ENCODE peak calls at places on chromosomes 7 and 10, in nine cellular contexts. N is fibroblast of pulmonary artery, L is fibroblast of lung, R is cardiac muscle cell, G is GM12865, M is MCF 10A, J is mammary epithelial cell, O is pancreas, X is colonic mucosa. F is an unnamed sample.

GRCh38 chr10:70370766-70371165 is 11.7 kb downstream of the LRRC20 start:
- DNase-seq in N (no peak), L (no peak), R (no peak), G (no peak), M (no peak), J (no peak), O (no peak), X (no peak), F (no peak)

GRCh38 chr10:82850166-82850565 is 975.2 kb downstream of the NRG3 start:
- DNase-seq in N (no peak), L (no peak), R (no peak), G (no peak), M (no peak), J (no peak), O (no peak), X (no peak), F (no peak)

GRCh38 chr7:16590424-16590823 is 55.1 kb downstream of the ANKMY2 start:
- DNase-seq in N (no peak), L (no peak), R (no peak), G (no peak), M (peak), J (no peak), O (no peak), X (no peak), F (no peak)

GRCh38 chr10:76885815-76886214 is 751.8 kb downstream of the KCNMA1 start:
- DNase-seq in N (no peak), L (peak), R (no peak), G (no peak), M (no peak), J (no peak), O (no peak), X (no peak), F (no peak)

GRCh38 chr7:44973610-44974401 is 5.0 kb downstream of the MYO1G start:
- DNase-seq in N (peak), L (no peak), R (peak), G (no peak), M (peak), J (no peak), O (peak), X (peak), F (no peak)

GRCh38 chr10:100917071-100917470 is 4.3 kb downstream of the SLF2 start:
- DNase-seq in N (no peak), L (no peak), R (no peak), G (no peak), M (no peak), J (no peak), O (no peak), X (no peak), F (no peak)

GRCh38 chr10:117167346-117168134 is 29.5 kb upstream of the VAX1 start:
- DNase-seq in N (no peak), L (no peak), R (no peak), G (no peak), M (no peak), J (no peak), O (no peak), X (no peak), F (no peak)

GRCh38 chr7:5450549-5451327 is 27.1 kb upstream of the TNRC18 start:
- DNase-seq in N (peak), L (peak), R (peak), G (peak), M (peak), J (no peak), O (peak), X (peak), F (no peak)

GRCh38 chr7:105621617-105622016 is 40.3 kb upstream of the EFCAB10 start:
- DNase-seq in N (peak), L (peak), R (peak), G (no peak), M (no peak), J (no peak), O (no peak), X (no peak), F (no peak)

GRCh38 chr7:133770863-133771492 is 356.2 kb upstream of the LRGUK start:
- DNase-seq in N (peak), L (peak), R (peak), G (no peak), M (peak), J (peak), O (no peak), X (no peak), F (no peak)

DNA sequence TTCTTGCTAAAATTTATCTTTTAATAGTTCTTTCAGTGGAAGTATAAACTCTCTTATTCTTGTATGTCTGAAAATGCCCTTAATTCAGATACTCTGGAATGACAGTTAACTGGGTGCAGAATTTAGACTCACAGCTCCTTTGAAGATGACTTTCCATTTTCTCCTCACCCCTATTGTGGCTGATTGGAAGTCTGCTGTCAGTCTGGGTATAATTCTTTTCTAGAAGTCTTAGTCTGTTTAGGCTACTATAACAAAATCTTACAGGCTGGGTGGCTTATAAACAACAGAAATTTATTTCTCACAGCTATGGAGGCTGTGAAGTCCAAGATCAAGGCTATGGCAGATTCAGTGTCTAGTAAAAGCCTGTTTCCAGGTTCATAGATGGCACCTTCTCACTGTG is 145.2 kb upstream of the GDF10 start:
- DNase-seq in N (no peak), L (no peak), R (no peak), G (no peak), M (peak), J (no peak), O (no peak), X (no peak), F (no peak)
- TF ChIP-seq CTCF in N (no peak), L (no peak), R (no peak), G (no peak), M (no peak), J (no peak), O (no peak), X (no peak), F (no peak)

DNA sequence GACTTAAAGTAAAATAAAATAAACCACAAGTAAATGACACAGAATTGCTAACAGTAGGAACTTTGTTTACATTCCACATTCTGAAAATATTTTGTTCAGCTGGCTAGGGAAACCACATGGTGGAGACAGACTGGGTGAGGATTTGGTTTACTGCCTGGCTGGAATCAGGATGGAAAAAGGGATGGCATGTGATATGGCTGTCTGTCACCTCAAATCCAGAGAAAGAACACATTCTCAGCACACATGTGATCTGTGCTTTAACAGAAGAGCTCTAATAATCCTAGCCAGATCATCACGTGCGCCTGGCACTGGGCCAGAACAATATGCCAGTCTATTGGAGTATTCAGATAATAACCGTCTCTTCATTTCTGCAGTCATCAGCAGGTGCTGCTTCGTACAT is 90.9 kb upstream of the PIP4K2A start:
- DNase-seq in N (peak), L (peak), R (peak), G (no peak), M (no peak), J (no peak), O (peak), X (no peak), F (no peak)
- TF ChIP-seq CTCF in N (no peak), L (peak), R (peak), G (no peak), M (no peak), J (no peak), O (no peak), X (no peak), F (no peak)

DNA sequence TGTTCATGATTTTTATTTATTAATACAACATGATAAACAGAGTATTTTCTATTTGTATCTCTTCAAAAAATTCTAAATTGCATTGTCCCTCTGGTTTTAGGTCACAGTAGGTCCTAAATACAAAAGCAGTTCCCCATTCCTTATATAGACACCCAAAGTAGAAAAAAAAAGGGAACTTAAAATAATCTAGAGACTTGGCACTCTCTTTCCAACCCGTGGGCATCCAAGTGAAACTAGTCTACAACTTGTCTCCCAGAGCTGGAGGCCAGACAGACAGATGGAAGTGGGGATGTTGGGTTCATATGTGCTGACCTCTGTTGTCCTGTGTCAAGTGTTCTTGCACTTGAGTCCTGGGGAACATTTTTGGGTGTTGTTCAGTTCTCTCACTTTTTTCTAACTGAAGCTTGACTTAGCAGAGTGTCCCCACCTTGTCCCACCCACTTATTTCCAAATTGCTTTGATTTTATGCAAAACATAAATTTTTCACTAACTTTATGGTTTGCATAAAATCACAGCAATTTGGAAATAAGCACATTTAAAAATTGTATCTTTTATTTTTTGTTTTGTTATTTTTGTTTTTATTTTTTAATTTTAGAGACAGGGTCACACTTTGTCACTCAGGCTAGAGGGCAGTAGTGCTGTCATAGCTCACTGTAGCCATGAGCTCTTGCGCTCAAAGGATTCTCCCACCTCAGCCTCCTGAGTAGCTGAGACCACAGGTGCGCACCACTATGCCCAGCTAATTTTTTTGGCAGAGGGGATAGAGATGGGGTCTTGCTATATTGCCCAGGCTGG is 43.0 kb downstream of the APBB1IP start:
- DNase-seq in N (no peak), L (no peak), R (no peak), G (peak), M (no peak), J (no peak), O (no peak), X (no peak), F (no peak)
- TF ChIP-seq CTCF in N (no peak), L (no peak), R (no peak), G (peak), M (no peak), J (no peak), O (no peak), X (no peak), F (no peak)

GRCh38 chr7:123749537-123749857 is 694 bp upstream of the WASL start:
- DNase-seq in N (peak), L (no peak), R (peak), G (no peak), M (peak), J (peak), O (no peak), X (peak), F (no peak)
- TF ChIP-seq CTCF in N (peak), L (peak), R (peak), G (no peak), M (no peak), J (peak), O (no peak), X (no peak), F (no peak)

DNA sequence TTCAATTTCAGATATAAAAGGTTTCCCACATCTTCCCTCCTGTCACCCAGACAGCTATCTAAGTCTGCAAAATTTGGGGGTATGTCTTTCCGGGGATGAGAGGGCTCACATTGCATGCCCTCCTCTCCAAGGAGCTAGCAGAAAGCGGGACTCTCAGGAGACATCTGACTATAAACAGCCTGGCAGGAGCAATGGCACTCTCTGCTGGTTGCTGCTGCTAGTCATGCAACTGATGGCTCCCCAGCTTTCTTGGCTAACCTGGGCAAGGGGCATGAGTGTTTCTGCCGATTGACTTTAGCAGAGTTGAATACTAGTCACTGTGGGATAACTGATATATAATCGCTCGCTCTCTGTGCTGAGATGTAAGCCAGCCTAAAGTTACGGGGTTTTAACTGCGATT is 12.0 kb downstream of the TBX20 start:
- DNase-seq in N (no peak), L (no peak), R (no peak), G (no peak), M (peak), J (no peak), O (no peak), X (no peak), F (no peak)
- TF ChIP-seq CTCF in N (peak), L (no peak), R (no peak), G (no peak), M (no peak), J (peak), O (no peak), X (no peak), F (no peak)